ENCODE peak calls at places on chromosome 1, in ten cellular contexts. J, K, I, D, O, Y, T, B, H and X are unnamed samples.

GRCh38 chr1:158836038-158836437 is 4.9 kb downstream of the MNDA start:
- DNase-seq in O (no peak), J (no peak), D (no peak), Y (no peak), K (no peak), T (no peak), H (no peak), B (no peak), I (no peak), X (no peak)

GRCh38 chr1:1562556-1563195 is 12.0 kb downstream of the SSU72 start:
- DNase-seq in Y (no peak), B (no peak), D (no peak), J (no peak), T (no peak), K (no peak), H (no peak), O (no peak), I (no peak), X (no peak)

GRCh38 chr1:94142022-94142421 is 21.1 kb upstream of the ABCA4 start:
- DNase-seq in Y (no peak), D (peak; percentile 98), H (peak; percentile 62), B (no peak), K (no peak), I (no peak), O (peak; percentile 66), J (no peak), T (no peak), X (peak; percentile 76)

GRCh38 chr1:12380316-12381249 is 150.8 kb downstream of the VPS13D start:
- DNase-seq in Y (no peak), O (no peak), T (no peak), H (no peak), J (no peak), B (no peak), D (no peak), K (no peak), I (peak; percentile 29), X (no peak)

GRCh38 chr1:245285168-245285567 is 130.4 kb downstream of the KIF26B start:
- DNase-seq in H (no peak), K (no peak), D (no peak), J (no peak), Y (no peak), O (no peak), T (no peak), B (no peak), I (no peak), X (no peak)

GRCh38 chr1:244303610-244303969 is 148.1 kb downstream of the ADSS2 start:
- DNase-seq in D (peak; percentile 39), T (no peak), H (no peak), K (no peak), B (no peak), Y (no peak), O (no peak), I (no peak), J (no peak), X (no peak)

GRCh38 chr1:18653922-18654321 is 23.3 kb downstream of the PAX7 start:
- DNase-seq in H (no peak), I (no peak), J (no peak), K (no peak), Y (no peak), O (no peak), B (no peak), T (no peak), D (no peak), X (no peak)

GRCh38 chr1:149884433-149885363 is 14.7 kb upstream of the BOLA1 start:
- DNase-seq in Y (no peak), J (no peak), B (no peak), H (no peak), I (peak; percentile 27), D (no peak), T (no peak), O (peak; percentile 13), K (peak; percentile 37), X (peak; percentile 39)

GRCh38 chr1:232145768-232146167 is 484.2 kb downstream of the SIPA1L2 start:
- DNase-seq in D (no peak), J (no peak), H (no peak), Y (no peak), O (no peak), T (no peak), K (no peak), B (no peak), I (no peak), X (no peak)

GRCh38 chr1:232142403-232143314 is 487.3 kb downstream of the SIPA1L2 start:
- DNase-seq in H (peak; percentile 89), Y (no peak), B (peak; percentile 37), D (peak; percentile 38), O (peak; percentile 79), K (peak; percentile 86), I (peak; percentile 29), J (peak; percentile 44), T (no peak), X (peak; percentile 91)

GRCh38 chr1:232144696-232145230 is 485.2 kb downstream of the SIPA1L2 start:
- DNase-seq in H (no peak), K (no peak), B (no peak), O (no peak), I (no peak), D (no peak), J (no peak), T (no peak), Y (no peak), X (no peak)

GRCh38 chr1:232140419-232141166 is 489.3 kb downstream of the SIPA1L2 start:
- DNase-seq in H (no peak), O (no peak), B (no peak), T (no peak), J (no peak), D (no peak), Y (no peak), I (no peak), K (no peak), X (no peak)

GRCh38 chr1:232143315-232143886 is 486.5 kb downstream of the SIPA1L2 start:
- DNase-seq in H (no peak), T (no peak), J (no peak), I (no peak), B (no peak), K (no peak), D (no peak), O (no peak), Y (no peak), X (peak; percentile 14)
- H3K4me3 ChIP-seq in H (no peak overlapping the region), T (no peak overlapping the region), J (no peak overlapping the region), I (no peak overlapping the region), B (no peak overlapping the region), K (no peak overlapping the region), D (no peak overlapping the region), O (no peak overlapping the region), Y (no peak overlapping the region), X (no peak overlapping the region)

DNA sequence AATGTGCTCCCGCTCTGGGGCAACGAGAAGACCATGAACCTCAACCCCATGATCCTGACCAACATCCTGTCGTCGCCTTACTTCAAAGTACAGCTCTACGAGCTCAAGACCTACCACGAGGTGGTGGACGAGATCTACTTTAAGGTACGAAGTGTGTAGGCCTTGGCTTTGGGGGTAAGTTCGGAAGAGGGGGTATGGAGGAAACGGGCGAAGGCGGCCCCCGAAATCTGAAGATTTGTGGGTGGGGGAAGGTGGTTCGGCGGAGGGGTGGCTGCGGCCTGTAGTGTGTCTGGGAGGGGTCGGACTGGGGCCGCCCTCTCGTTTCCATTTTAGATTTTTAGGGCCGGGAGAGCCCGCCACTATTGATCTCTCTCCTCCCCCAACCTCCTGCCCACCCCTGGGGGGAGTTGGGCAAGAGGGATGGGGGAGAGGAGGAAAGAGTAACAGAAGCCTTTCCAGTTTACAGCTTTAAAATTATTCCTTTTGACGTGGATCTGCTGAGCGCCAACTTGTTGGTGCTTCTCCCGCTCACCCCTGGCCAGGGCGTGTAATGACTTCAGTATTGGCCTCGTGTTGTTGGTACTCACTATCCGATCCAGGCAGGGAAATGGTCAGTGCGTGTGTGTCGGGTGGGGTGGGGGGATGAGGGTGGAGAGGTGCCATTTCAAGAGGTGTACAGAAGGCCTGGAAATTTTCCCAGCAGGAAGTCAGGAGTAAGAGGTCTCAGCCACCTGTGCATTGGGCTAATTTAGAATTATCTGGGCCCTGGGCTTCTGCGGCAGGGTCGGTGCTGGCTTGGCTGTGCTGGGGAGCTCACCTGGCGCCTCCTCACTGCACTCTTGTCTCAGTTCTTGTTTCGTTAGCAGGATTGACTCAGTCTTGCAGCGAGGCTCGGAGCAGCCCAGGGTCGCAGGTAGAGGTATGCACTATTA is 880 bp downstream of the PRPF38B start:
- DNase-seq in D (peak; percentile 31), K (peak; percentile 86), T (no peak), J (no peak), H (peak; percentile 46), Y (peak; percentile 43), I (peak; percentile 68), B (peak; percentile 64), O (peak; percentile 79), X (peak; percentile 75)
- TF ChIP-seq CTCF in D (peak; percentile 19), K (peak; percentile 35), T (peak; percentile 20), J (no peak), H (peak; percentile 36), Y (no peak), I (no peak), B (peak; percentile 13), O (peak; percentile 27), X (peak; percentile 25)

GRCh38 chr1:156119503-156120209 is 5.1 kb downstream of the LMNA start:
- DNase-seq in T (no peak), J (no peak), H (no peak), B (peak; percentile 69), K (peak; percentile 77), O (peak; percentile 58), D (peak; percentile 53), I (peak; percentile 77), Y (no peak), X (peak; percentile 84)
- H3K4me3 ChIP-seq in T (no peak overlapping the region), J (no peak overlapping the region), H (peak overlapping the region; percentile 15), B (no peak overlapping the region), K (peak overlapping the region; percentile 42), O (peak overlapping the region; percentile 28), D (no peak overlapping the region), I (peak overlapping the region; percentile 16), Y (no peak overlapping the region), X (peak overlapping the region; percentile 17)

GRCh38 chr1:219805191-219805590 is 123.2 kb downstream of the SLC30A10 start:
- DNase-seq in O (no peak), T (no peak), B (no peak), Y (no peak), J (no peak), D (no peak), K (no peak), I (no peak), H (no peak), X (peak; percentile 38)
- TF ChIP-seq CTCF in O (peak; percentile 15), T (no peak), B (no peak), Y (no peak), J (no peak), D (no peak), K (no peak), I (no peak), H (peak; percentile 27), X (peak; percentile 18)

DNA sequence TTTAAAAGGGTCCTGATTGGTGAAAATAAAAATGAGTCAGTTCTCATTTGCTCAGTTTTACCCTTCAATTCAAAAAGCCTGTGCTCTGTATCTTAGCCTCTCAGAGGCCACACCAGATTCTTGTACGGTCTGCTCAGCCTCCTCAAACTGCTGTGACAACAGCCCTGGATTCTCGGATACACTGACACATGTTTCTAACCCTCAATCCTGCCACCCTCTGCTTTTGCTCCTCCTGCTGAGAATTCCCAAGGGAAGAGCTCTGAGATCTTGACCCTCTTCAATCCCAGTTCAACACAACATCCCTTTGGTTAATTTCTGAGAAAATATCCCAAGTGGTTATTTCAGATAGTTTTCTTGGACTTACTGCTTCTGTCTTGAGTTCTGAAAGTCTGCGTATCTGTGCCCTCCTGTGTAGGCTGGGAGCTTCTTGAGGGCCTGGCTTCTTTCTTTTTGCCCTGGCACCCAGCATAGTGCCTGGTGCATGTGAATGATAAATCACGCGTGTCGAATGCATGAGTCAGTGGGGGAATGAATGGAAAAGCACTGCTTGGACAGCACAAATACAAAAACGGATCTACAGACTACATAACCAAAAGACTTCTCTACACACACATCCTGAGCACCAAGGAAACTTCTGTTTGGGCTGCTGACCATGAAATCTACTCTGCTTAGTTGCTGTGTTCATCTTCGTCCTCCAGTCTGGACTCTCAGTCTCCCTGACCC is 24.5 kb downstream of the IRF2BP2 start:
- DNase-seq in O (peak; percentile 50), J (no peak), H (peak; percentile 62), Y (no peak), B (peak; percentile 30), T (no peak), K (peak; percentile 41), I (no peak), D (no peak), X (peak; percentile 79)
- H3K4me3 ChIP-seq in O (no peak overlapping the region), J (no peak overlapping the region), H (no peak overlapping the region), Y (no peak overlapping the region), B (no peak overlapping the region), T (no peak overlapping the region), K (no peak overlapping the region), I (no peak overlapping the region), D (no peak overlapping the region), X (no peak overlapping the region)